ENCODE peak calls at places on chromosomes 2 and 18, in six cellular contexts. U is uterus, P is aorta, A is SJSA1, Q is endodermal cell, F is K562. L is an unnamed sample.

GRCh38 chr18:42525905-42526304 is 570.9 kb downstream of the PIK3C3 start:
- DNase-seq in F (no peak), P (no peak), Q (no peak), U (no peak), A (no peak), L (no peak)

GRCh38 chr2:143026411-143027054 is 102.7 kb upstream of the ARHGAP15 start:
- DNase-seq in U (peak; percentile 11), P (peak; percentile 55), A (no peak), F (no peak), Q (peak; percentile 82), L (no peak)

GRCh38 chr2:85756822-85757435 is 3.1 kb downstream of the ATOH8 start:
- DNase-seq in U (no peak), Q (no peak), F (no peak), P (peak; percentile 37), A (no peak), L (no peak)

GRCh38 chr2:169362346-169363026 is at the start of gene LRP2:
- DNase-seq in A (peak; percentile 41), Q (peak; percentile 77), U (no peak), F (peak; percentile 19), P (peak; percentile 45), L (peak; percentile 5)

GRCh38 chr2:150586858-150587257 is 99.4 kb upstream of the RND3 start:
- DNase-seq in P (no peak), Q (no peak), U (no peak), A (no peak), F (no peak), L (no peak)

GRCh38 chr2:235495373-235496238 is 1.8 kb downstream of the AGAP1 start:
- DNase-seq in F (no peak), Q (peak; percentile 50), A (no peak), U (no peak), P (no peak), L (no peak)

GRCh38 chr2:148553332-148553887 is 91.1 kb upstream of the EPC2 start:
- DNase-seq in U (no peak), A (no peak), F (no peak), P (no peak), Q (no peak), L (no peak)

GRCh38 chr2:86700705-86701104 is 19.4 kb upstream of the RMND5A start:
- DNase-seq in A (no peak), F (no peak), U (no peak), Q (no peak), P (no peak), L (no peak)

GRCh38 chr2:128543646-128544045 is 225.0 kb upstream of the HS6ST1 start:
- DNase-seq in Q (peak; percentile 78), P (no peak), U (no peak), F (no peak), A (no peak), L (no peak)

GRCh38 chr2:211479496-211480150 is 923.2 kb downstream of the CPS1 start:
- DNase-seq in U (no peak), Q (no peak), A (no peak), F (no peak), P (no peak), L (no peak)

GRCh38 chr2:179805001-179805400 is 56.4 kb downstream of the ZNF385B start:
- DNase-seq in F (no peak), U (no peak), A (no peak), P (no peak), Q (no peak), L (no peak)

GRCh38 chr2:219292616-219293015 is 13.4 kb downstream of the DNAJB2 start:
- DNase-seq in U (no peak), P (no peak), F (no peak), Q (peak; percentile 28), A (no peak), L (no peak)

GRCh38 chr2:96404446-96405373 is 69.1 kb downstream of the NCAPH start:
- DNase-seq in F (no peak), P (peak; percentile 60), A (no peak), U (no peak), Q (no peak), L (no peak)

GRCh38 chr2:105388971-105389381 is 9.9 kb downstream of the FHL2 start:
- DNase-seq in P (no peak), U (no peak), A (peak; percentile 64), Q (no peak), F (no peak), L (no peak)

GRCh38 chr18:48193521-48194251 is 215.5 kb downstream of the ZBTB7C start:
- DNase-seq in A (no peak), U (no peak), P (peak; percentile 59), F (no peak), Q (peak; percentile 17), L (no peak)

GRCh38 chr2:186976329-186976728 is 127.4 kb upstream of the ZSWIM2 start:
- DNase-seq in F (no peak), U (no peak), P (no peak), A (no peak), Q (no peak), L (no peak)

GRCh38 chr2:217994776-217995274 is 8.0 kb downstream of the TNS1 start:
- DNase-seq in P (no peak), U (no peak), F (no peak), Q (no peak), A (peak; percentile 73), L (no peak)

GRCh38 chr2:221958224-221958623 is 340.6 kb downstream of the PAX3 start:
- DNase-seq in U (no peak), F (no peak), P (no peak), A (no peak), Q (peak; percentile 65), L (no peak)

GRCh38 chr2:197804758-197805597 is 585 bp downstream of the PLCL1 start:
- DNase-seq in F (peak; percentile 17), A (peak; percentile 38), U (peak; percentile 22), P (peak; percentile 63), Q (peak; percentile 53), L (no peak)

GRCh38 chr2:207472343-207473202 is 57.2 kb upstream of the CREB1 start:
- DNase-seq in U (no peak), Q (no peak), P (no peak), A (no peak), F (no peak), L (no peak)

GRCh38 chr2:138827426-138828054 is 47.4 kb upstream of the NXPH2 start:
- DNase-seq in A (no peak), Q (peak; percentile 62), U (peak; percentile 21), F (peak; percentile 20), P (no peak), L (peak; percentile 54)

GRCh38 chr18:37985126-37985525 is 419.5 kb upstream of the CELF4 start:
- DNase-seq in U (no peak), F (no peak), P (no peak), A (no peak), Q (peak; percentile 82), L (no peak)

GRCh38 chr2:102159295-102159694 is 16.7 kb downstream of the IL1R1 start:
- DNase-seq in Q (no peak), A (no peak), U (no peak), F (no peak), P (no peak), L (no peak)

GRCh38 chr2:102158336-102158735 is 15.8 kb downstream of the IL1R1 start:
- DNase-seq in A (no peak), F (no peak), P (no peak), U (no peak), Q (no peak), L (no peak)

GRCh38 chr2:102155703-102156515 is 13.4 kb downstream of the IL1R1 start:
- DNase-seq in Q (no peak), F (no peak), P (no peak), A (no peak), U (peak; percentile 78), L (no peak)

GRCh38 chr2:102154364-102154763 is 11.8 kb downstream of the IL1R1 start:
- DNase-seq in A (no peak), Q (no peak), P (no peak), U (no peak), F (no peak), L (no peak)

GRCh38 chr2:102155131-102155702 is 12.7 kb downstream of the IL1R1 start:
- DNase-seq in F (no peak), Q (no peak), U (no peak), P (no peak), A (no peak), L (no peak)
- H3K4me1 ChIP-seq in F (no peaks in the 10 kb centered on the region), Q (no peaks in the 10 kb centered on the region), U (no peaks in the 10 kb centered on the region), P (no peaks in the 10 kb centered on the region), A (peaks cover 3% of the 10 kb centered on the region), L (no peaks in the 10 kb centered on the region)

GRCh38 chr2:69767034-69767433 is 25.1 kb downstream of the ANXA4 start:
- DNase-seq in F (no peak), A (no peak), Q (no peak), P (no peak), U (no peak), L (no peak)
- H3K4me1 ChIP-seq in F (peaks cover 21% of the 10 kb centered on the region), A (peaks cover 34% of the 10 kb centered on the region), Q (peaks cover 10% of the 10 kb centered on the region), P (peaks cover 9% of the 10 kb centered on the region), U (peaks cover 3% of the 10 kb centered on the region), L (no peaks in the 10 kb centered on the region)

GRCh38 chr2:203683421-203683820 is 23.0 kb upstream of the CD28 start:
- DNase-seq in A (no peak), Q (no peak), U (no peak), P (no peak), F (no peak), L (no peak)

GRCh38 chr2:203682688-203683130 is 23.7 kb upstream of the CD28 start:
- DNase-seq in A (no peak), P (no peak), F (no peak), Q (no peak), U (peak; percentile 51), L (no peak)

GRCh38 chr2:203678971-203679370 is 27.5 kb upstream of the CD28 start:
- DNase-seq in A (no peak), P (no peak), Q (no peak), U (no peak), F (no peak), L (no peak)

GRCh38 chr2:203681978-203682377 is 24.5 kb upstream of the CD28 start:
- DNase-seq in A (no peak), F (no peak), Q (no peak), P (peak; percentile 61), U (no peak), L (no peak)

GRCh38 chr2:203679401-203679800 is 27.0 kb upstream of the CD28 start:
- DNase-seq in Q (no peak), F (no peak), A (no peak), U (no peak), P (no peak), L (no peak)
- H3K4me1 ChIP-seq in Q (no peaks in the 10 kb centered on the region), F (no peaks in the 10 kb centered on the region), A (peaks cover 36% of the 10 kb centered on the region), U (peaks cover 4% of the 10 kb centered on the region), P (peaks cover 6% of the 10 kb centered on the region), L (no peaks in the 10 kb centered on the region)

GRCh38 chr2:46545015-46545839 is 65.9 kb downstream of the TMEM247 start:
- DNase-seq in A (no peak), F (peak; percentile 37), Q (no peak), U (no peak), P (no peak), L (no peak)
- H3K4me1 ChIP-seq in A (peaks cover 18% of the 10 kb centered on the region), F (peaks cover 39% of the 10 kb centered on the region), Q (peaks cover 4% of the 10 kb centered on the region), U (peaks cover 6% of the 10 kb centered on the region), P (peaks cover 2% of the 10 kb centered on the region), L (peaks cover 3% of the 10 kb centered on the region)

GRCh38 chr18:23733895-23734294 is 44.6 kb downstream of the LAMA3 start:
- DNase-seq in F (no peak), Q (no peak), A (no peak), U (no peak), P (no peak), L (no peak)

GRCh38 chr18:23730850-23731249 is 41.6 kb downstream of the LAMA3 start:
- DNase-seq in P (no peak), F (no peak), Q (no peak), U (no peak), A (no peak), L (no peak)

GRCh38 chr18:23727707-23728493 is 38.6 kb downstream of the LAMA3 start:
- DNase-seq in A (no peak), U (no peak), P (no peak), F (no peak), Q (no peak), L (no peak)

GRCh38 chr18:23735021-23735464 is 45.8 kb downstream of the LAMA3 start:
- DNase-seq in F (no peak), Q (no peak), P (no peak), U (no peak), A (no peak), L (no peak)

GRCh38 chr18:23732439-23732838 is 43.2 kb downstream of the LAMA3 start:
- DNase-seq in Q (no peak), U (no peak), P (no peak), A (no peak), F (no peak), L (no peak)
- H3K4me1 ChIP-seq in Q (no peaks in the 10 kb centered on the region), U (no peaks in the 10 kb centered on the region), P (no peaks in the 10 kb centered on the region), A (no peaks in the 10 kb centered on the region), F (no peaks in the 10 kb centered on the region), L (no peaks in the 10 kb centered on the region)

L was measured in iPS DF 6.9.